ENCODE peak calls at places on chromosome 7, in five cellular contexts. F is HEK293T, O is HepG2, S is K562, G is SK-N-SH. R is an unnamed sample.

GRCh38 chr7:142478479-142479220 is 220.8 kb upstream of the PRSS58 start:
- DNase-seq in F (peak), O (peak), S (peak), G (peak), R (no peak)

GRCh38 chr7:17946591-17946990 is 6.3 kb upstream of the SNX13 start:
- DNase-seq in F (no peak), O (no peak), S (no peak), G (no peak), R (no peak)

GRCh38 chr7:41921453-41921912 is 218.6 kb upstream of the INHBA start:
- DNase-seq in F (no peak), O (no peak), S (no peak), G (no peak), R (no peak)

GRCh38 chr7:120184866-120185265 is 88.1 kb upstream of the KCND2 start:
- DNase-seq in F (no peak), O (no peak), S (no peak), G (no peak), R (no peak)

GRCh38 chr7:11298220-11298619 is 324.5 kb downstream of the PHF14 start:
- DNase-seq in F (no peak), O (no peak), S (peak), G (no peak), R (no peak)

GRCh38 chr7:108235451-108236061 is 105.4 kb upstream of the LAMB4 start:
- DNase-seq in F (no peak), O (no peak), S (peak), G (no peak), R (no peak)

GRCh38 chr7:133386204-133386603 is 133.3 kb downstream of the EXOC4 start:
- DNase-seq in F (no peak), O (no peak), S (no peak), G (no peak), R (no peak)

GRCh38 chr7:51645298-51645697 is 328.7 kb upstream of the COBL start:
- DNase-seq in F (no peak), O (no peak), S (no peak), G (no peak), R (no peak)

GRCh38 chr7:117793496-117793895 is 79.7 kb downstream of the CTTNBP2 start:
- DNase-seq in F (no peak), O (no peak), S (no peak), G (no peak), R (no peak)

GRCh38 chr7:70700935-70701425 is 431.0 kb upstream of the GALNT17 start:
- DNase-seq in F (peak), O (no peak), S (no peak), G (no peak), R (no peak)

GRCh38 chr7:157851501-157852067 is 514.8 kb downstream of the DNAJB6 start:
- DNase-seq in F (peak), O (peak), S (peak), G (no peak), R (no peak)

GRCh38 chr7:117875566-117875965 is 2.3 kb upstream of the CTTNBP2 start:
- DNase-seq in F (peak), O (no peak), S (no peak), G (no peak), R (no peak)

GRCh38 chr7:108653526-108653925 is 83.9 kb downstream of the DNAJB9 start:
- DNase-seq in F (no peak), O (peak), S (no peak), G (no peak), R (no peak)

GRCh38 chr7:5693529-5693928 is 87.9 kb downstream of the RNF216 start:
- DNase-seq in F (no peak), O (peak), S (peak), G (no peak), R (peak)

GRCh38 chr7:64606385-64606784 is 43.5 kb upstream of the ZNF680 start:
- DNase-seq in F (no peak), O (no peak), S (no peak), G (no peak), R (no peak)

GRCh38 chr7:96708872-96709271 is 774 bp downstream of the SEM1 start:
- DNase-seq in F (no peak), O (no peak), S (no peak), G (no peak), R (no peak)

GRCh38 chr7:782718-783449 is 49.4 kb upstream of the SUN1 start:
- DNase-seq in F (no peak), O (no peak), S (no peak), G (no peak), R (no peak)

GRCh38 chr7:96023376-96023775 is 251.0 kb downstream of the DYNC1I1 start:
- DNase-seq in F (no peak), O (no peak), S (no peak), G (no peak), R (no peak)

GRCh38 chr7:27453702-27454405 is 208.8 kb downstream of the HIBADH start:
- DNase-seq in F (no peak), O (peak), S (peak), G (peak), R (no peak)

GRCh38 chr7:38962028-38962427 is 15.7 kb upstream of the POU6F2 start:
- DNase-seq in F (no peak), O (no peak), S (no peak), G (no peak), R (no peak)

GRCh38 chr7:73822319-73823173 is 8.2 kb upstream of the CLDN4 start:
- DNase-seq in F (peak), O (peak), S (peak), G (peak), R (no peak)

GRCh38 chr7:119720541-119720940 is 552.4 kb upstream of the KCND2 start:
- DNase-seq in F (no peak), O (no peak), S (peak), G (no peak), R (no peak)

GRCh38 chr7:116702046-116702445 is 30.1 kb downstream of the MET start:
- DNase-seq in F (no peak), O (no peak), S (no peak), G (no peak), R (no peak)

GRCh38 chr7:114047889-114048288 is 129.1 kb upstream of the PPP1R3A start:
- DNase-seq in F (no peak), O (no peak), S (no peak), G (no peak), R (no peak)
- TF ChIP-seq FOXM1 in F (no peak), O (no peak), S (no peak), G (no peak), R (no peak)

GRCh38 chr7:50339990-50340500 is 35.5 kb downstream of the IKZF1 start:
- DNase-seq in F (no peak), O (no peak), S (peak), G (no peak), R (no peak)
- TF ChIP-seq FOXM1 in F (no peak), O (no peak), S (no peak), G (no peak), R (no peak)

GRCh38 chr7:55432937-55433784 is 68.0 kb downstream of the LANCL2 start:
- DNase-seq in F (peak), O (peak), S (peak), G (peak), R (no peak)
- TF ChIP-seq FOXM1 in F (no peak), O (no peak), S (no peak), G (no peak), R (no peak)

DNA sequence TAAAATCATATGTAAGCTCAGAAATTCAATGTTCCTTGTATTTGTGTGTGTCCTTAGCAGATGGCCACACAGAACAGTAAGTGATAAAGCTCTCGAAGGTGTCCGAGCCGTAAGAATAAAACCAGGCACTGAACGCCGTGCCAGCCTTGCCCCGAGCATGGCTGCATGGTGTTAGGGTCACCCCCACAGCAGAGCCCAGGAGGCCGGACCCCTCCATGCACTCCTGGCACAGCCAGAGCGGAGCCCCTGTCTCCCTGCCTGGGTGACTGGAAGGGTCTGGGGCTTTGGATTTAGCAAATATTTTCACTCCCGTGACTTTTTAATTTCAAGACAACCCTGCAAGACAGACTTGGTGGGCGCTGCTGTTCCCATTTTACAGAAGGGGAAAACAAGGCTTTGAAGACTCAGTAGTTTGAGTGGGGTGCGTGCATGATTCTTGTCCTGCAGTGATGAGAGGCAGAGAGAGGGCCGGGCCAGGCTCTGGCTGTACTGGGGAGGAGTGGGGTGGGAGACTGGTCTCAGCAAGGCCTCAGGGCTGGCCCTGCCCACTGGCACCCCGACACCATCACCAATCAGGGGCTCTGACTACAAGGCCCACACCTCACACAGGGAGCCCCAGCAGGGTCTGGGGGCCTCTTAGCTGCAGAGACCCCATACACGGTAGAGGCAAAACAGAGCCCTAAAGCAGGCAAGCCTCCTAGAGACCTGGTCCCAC is 39.4 kb downstream of the VIPR2 start:
- DNase-seq in F (no peak), O (no peak), S (no peak), G (no peak), R (no peak)
- TF ChIP-seq FOXM1 in F (no peak), O (no peak), S (no peak), G (no peak), R (no peak)

DNA sequence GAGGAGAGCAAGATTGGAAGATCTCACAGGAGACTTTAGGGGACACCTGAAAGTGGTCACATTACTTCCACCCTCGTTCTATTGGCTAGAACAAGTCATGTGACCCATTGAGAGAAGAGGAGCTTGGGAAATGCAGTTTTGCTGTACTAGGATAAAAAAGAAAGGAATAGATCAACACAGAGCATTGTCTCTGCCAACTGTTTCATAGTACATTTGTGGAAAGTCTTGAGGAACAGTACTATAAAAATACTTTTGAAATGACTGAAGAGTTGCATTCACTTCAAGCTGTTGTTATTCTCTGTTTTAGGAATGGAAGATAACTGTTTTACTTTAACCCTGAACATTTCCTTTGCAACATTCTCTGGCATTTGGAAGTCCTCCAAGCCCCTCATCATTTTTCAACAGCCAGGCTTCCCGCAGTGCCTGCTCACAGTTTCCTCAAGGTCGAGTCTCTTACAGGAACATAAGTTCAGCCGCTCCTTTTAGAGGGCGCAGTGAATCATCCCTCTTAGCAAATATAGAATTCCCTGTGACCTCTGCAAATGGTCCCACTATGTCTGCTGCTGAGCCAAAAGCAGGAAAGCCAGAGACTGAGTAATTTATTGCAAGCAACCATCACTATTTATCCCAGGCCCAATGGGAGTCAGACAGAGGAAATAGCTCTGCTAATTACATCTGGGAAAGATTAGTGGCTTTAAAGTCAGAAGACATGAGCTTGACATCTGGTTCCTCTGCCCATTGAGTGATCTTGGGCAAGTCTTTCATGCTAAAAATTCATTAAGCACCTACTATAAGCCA is 40.7 kb downstream of the MRPL32 start:
- DNase-seq in F (no peak), O (peak), S (peak), G (peak), R (no peak)
- TF ChIP-seq FOXM1 in F (no peak), O (no peak), S (no peak), G (no peak), R (no peak)

GRCh38 chr7:99728615-99729014 is 6.4 kb downstream of the CYP3A7 start:
- DNase-seq in F (no peak), O (no peak), S (no peak), G (no peak), R (no peak)
- TF ChIP-seq FOXM1 in F (no peak), O (no peak), S (no peak), G (no peak), R (no peak)

GRCh38 chr7:45359250-45359649 is 201.7 kb downstream of the RAMP3 start:
- DNase-seq in F (no peak), O (no peak), S (no peak), G (no peak), R (no peak)

GRCh38 chr7:45358277-45358676 is 200.7 kb downstream of the RAMP3 start:
- DNase-seq in F (no peak), O (no peak), S (no peak), G (no peak), R (no peak)

GRCh38 chr7:45363669-45364068 is 206.1 kb downstream of the RAMP3 start:
- DNase-seq in F (no peak), O (no peak), S (no peak), G (no peak), R (no peak)

GRCh38 chr7:45359781-45360180 is 202.2 kb downstream of the RAMP3 start:
- DNase-seq in F (no peak), O (no peak), S (no peak), G (no peak), R (no peak)
- TF ChIP-seq FOXM1 in F (no peak), O (no peak), S (no peak), G (no peak), R (no peak)

DNA sequence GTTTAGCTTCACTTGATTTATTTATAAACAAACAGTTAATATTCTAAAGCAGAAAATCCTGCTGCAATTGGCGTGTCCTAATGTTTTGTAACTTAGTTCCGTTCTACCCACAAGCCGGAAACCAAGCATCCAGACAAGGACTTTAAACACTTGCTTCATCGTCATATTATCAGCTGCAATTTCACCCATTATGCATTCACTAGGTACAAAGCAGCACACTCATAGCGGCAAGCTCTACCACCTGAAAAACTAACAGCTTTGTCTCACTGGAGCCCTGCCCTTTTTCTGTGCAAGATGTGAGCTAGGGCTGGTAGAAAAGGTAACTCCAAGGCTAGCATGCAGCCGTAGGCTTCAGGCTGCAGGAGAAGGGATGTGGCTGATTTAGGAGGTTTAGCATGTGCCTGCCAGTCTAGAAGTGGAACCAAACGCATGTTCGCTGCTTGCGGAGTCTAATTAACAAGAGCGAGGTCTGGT is 43.7 kb upstream of the BPGM start:
- DNase-seq in F (no peak), O (peak), S (no peak), G (no peak), R (no peak)
- TF ChIP-seq FOXM1 in F (no peak), O (no peak), S (no peak), G (no peak), R (no peak)

GRCh38 chr7:91397612-91398011 is 133.4 kb downstream of the FZD1 start:
- DNase-seq in F (no peak), O (no peak), S (no peak), G (no peak), R (no peak)

GRCh38 chr7:91398341-91398740 is 134.1 kb downstream of the FZD1 start:
- DNase-seq in F (no peak), O (no peak), S (no peak), G (no peak), R (no peak)

DNA sequence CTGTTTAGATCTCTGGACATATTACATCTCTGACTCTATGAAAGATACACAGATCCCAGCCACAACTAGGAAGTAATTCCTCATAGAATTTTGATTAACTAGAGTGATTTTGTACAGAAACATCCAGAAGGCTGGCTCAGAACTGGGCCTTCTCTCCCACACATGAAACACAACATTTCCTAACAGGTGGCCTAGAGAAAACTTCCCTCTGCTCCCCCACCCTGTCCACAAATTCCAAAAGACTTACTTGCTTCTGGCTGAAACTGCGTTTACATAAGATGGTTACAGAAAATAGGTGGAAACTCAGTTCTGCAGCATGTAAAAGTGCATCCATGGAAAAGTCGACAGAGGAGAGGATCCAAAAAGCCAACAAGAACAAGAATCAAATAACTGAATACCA is 132.9 kb downstream of the FZD1 start:
- DNase-seq in F (no peak), O (no peak), S (no peak), G (no peak), R (no peak)
- TF ChIP-seq FOXM1 in F (no peak), O (no peak), S (no peak), G (no peak), R (no peak)

GRCh38 chr7:44489955-44490350 is 505 bp downstream of the NUDCD3 start:
- DNase-seq in F (no peak), O (no peak), S (peak), G (no peak), R (no peak)
- TF ChIP-seq FOXM1 in F (no peak), O (no peak), S (no peak), G (no peak), R (no peak)

R was measured in GM12878.